ENCODE peak calls at places on chromosomes 1 and 21, in six cellular contexts. I is K562, N is GM12878, U is HCT116, Z is H1, D is HepG2. R is an unnamed sample. For H3K9me3, the result is how much of the 10 kb centered on the place peaks cover.

GRCh38 chr1:234775477-234776246 is 165.7 kb upstream of the IRF2BP2 start:
- DNase-seq in Z (no peak), D (no peak), N (no peak), U (no peak), I (no peak), R (no peak)

GRCh38 chr1:10378071-10378841 is 20.6 kb upstream of the PGD start:
- DNase-seq in Z (no peak), N (no peak), U (no peak), I (peak), D (no peak), R (no peak)

GRCh38 chr1:172399369-172400072 is 21.0 kb upstream of the C1orf105 start:
- DNase-seq in U (peak), D (peak), Z (no peak), I (peak), N (no peak), R (no peak)

GRCh38 chr1:60747321-60747720 is 335.0 kb upstream of the NFIA start:
- DNase-seq in D (no peak), Z (no peak), N (no peak), U (no peak), I (no peak), R (no peak)

GRCh38 chr1:1434131-1434811 is 1.2 kb upstream of the VWA1 start:
- DNase-seq in Z (no peak), U (no peak), N (no peak), D (peak), I (no peak), R (no peak)

GRCh38 chr1:62040450-62040849 is 154.2 kb upstream of the L1TD1 start:
- DNase-seq in Z (no peak), N (no peak), D (no peak), I (no peak), U (no peak), R (no peak)

GRCh38 chr1:33758698-33759097 is 105.2 kb upstream of the HMGB4 start:
- DNase-seq in N (no peak), Z (no peak), U (no peak), D (no peak), I (no peak), R (no peak)

GRCh38 chr1:210123924-210124589 is 108.5 kb upstream of the SERTAD4 start:
- DNase-seq in Z (no peak), U (no peak), N (no peak), D (no peak), I (no peak), R (no peak)

GRCh38 chr1:148264374-148265276 is 112.5 kb upstream of the NBPF11 start:
- DNase-seq in Z (peak), N (no peak), I (peak), U (peak), D (no peak), R (no peak)

GRCh38 chr1:6163191-6163972 is 16.7 kb downstream of the CHD5 start:
- DNase-seq in I (no peak), Z (no peak), U (no peak), D (no peak), N (no peak), R (no peak)
- H3K9me3 ChIP-seq in I (under half), Z (under half), U (under half), D (under half), N (under half), R (under half)

GRCh38 chr1:58964880-58965279 is 181.0 kb upstream of the JUN start:
- DNase-seq in D (peak), N (no peak), U (no peak), I (no peak), Z (no peak), R (no peak)
- TF ChIP-seq ZNF274 in D (no peak), N (no peak), U (no peak), I (no peak), Z (no peak), R (no peak)

GRCh38 chr1:143672983-143673382 is 298.8 kb downstream of the FAM72C start:
- DNase-seq in N (no peak), U (no peak), D (no peak), I (no peak), Z (no peak), R (no peak)
- H3K9me3 ChIP-seq in N (under half), U (under half), D (under half), I (under half), Z (under half), R (under half)

GRCh38 chr1:168470821-168471473 is 72.8 kb downstream of the XCL2 start:
- DNase-seq in D (peak), U (peak), Z (no peak), I (peak), N (no peak), R (no peak)
- TF ChIP-seq ZNF274 in D (no peak), U (no peak), Z (no peak), I (no peak), N (no peak), R (no peak)

GRCh38 chr21:7951854-7952519 is 2569.4 kb upstream of the TPTE start:
- DNase-seq in Z (no peak), D (no peak), N (no peak), I (no peak), U (no peak), R (no peak)
- H3K9me3 ChIP-seq in Z (half or more), D (under half), N (under half), I (under half), U (half or more), R (under half)

GRCh38 chr1:17009706-17010105 is 2.0 kb downstream of the ATP13A2 start:
- DNase-seq in I (peak), N (no peak), Z (no peak), D (peak), U (no peak), R (no peak)
- TF ChIP-seq ZNF274 in I (no peak), N (no peak), Z (no peak), D (no peak), U (no peak), R (no peak)

DNA sequence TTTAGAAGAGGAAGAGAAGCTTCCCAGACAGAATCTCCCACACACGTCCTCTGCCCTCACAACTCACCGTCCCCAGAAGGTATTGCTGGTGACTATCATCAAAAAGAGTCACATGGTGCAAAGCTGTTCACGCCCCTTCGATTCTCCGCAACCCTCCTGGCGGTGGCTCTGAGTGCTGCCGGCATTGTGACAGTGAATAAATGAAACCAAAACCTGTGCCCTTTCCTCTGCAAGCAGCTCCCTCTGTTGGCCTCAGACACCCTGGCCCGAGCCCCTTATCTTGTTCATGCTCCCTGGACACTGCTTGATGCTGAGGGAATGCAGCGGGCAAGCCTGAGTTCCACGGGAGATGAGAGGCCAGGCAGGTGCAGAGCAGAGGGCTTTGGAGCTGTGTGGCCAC is 510.3 kb downstream of the NPHP4 start:
- DNase-seq in N (no peak), I (peak), Z (peak), U (peak), D (no peak), R (no peak)
- H3K9me3 ChIP-seq in N (under half), I (under half), Z (under half), U (under half), D (under half), R (under half)

GRCh38 chr1:202135221-202135721 is 9.3 kb downstream of the ARL8A start:
- DNase-seq in Z (no peak), D (peak), N (no peak), U (peak), I (peak), R (peak)
- TF ChIP-seq ZNF274 in Z (no peak), D (no peak), N (no peak), U (no peak), I (no peak), R (no peak)

GRCh38 chr1:239222999-239223398 is 163.4 kb upstream of the CHRM3 start:
- DNase-seq in N (no peak), U (no peak), D (no peak), Z (no peak), I (no peak), R (no peak)
- H3K9me3 ChIP-seq in N (under half), U (under half), D (half or more), Z (under half), I (under half), R (under half)

GRCh38 chr1:225509376-225509707 is 81.5 kb upstream of the LBR start:
- DNase-seq in I (no peak), U (peak), Z (no peak), D (no peak), N (no peak), R (no peak)

GRCh38 chr1:225506727-225507126 is 78.9 kb upstream of the LBR start:
- DNase-seq in U (no peak), D (no peak), Z (no peak), N (no peak), I (no peak), R (no peak)

GRCh38 chr1:225511828-225512381 is 84.1 kb upstream of the LBR start:
- DNase-seq in D (no peak), Z (no peak), U (no peak), I (no peak), N (no peak), R (no peak)

GRCh38 chr1:225508538-225509375 is 80.9 kb upstream of the LBR start:
- DNase-seq in D (peak), I (peak), Z (peak), N (no peak), U (peak), R (peak)

GRCh38 chr1:225509770-225510169 is 81.9 kb upstream of the LBR start:
- DNase-seq in U (peak), Z (no peak), N (no peak), I (no peak), D (peak), R (no peak)
- TF ChIP-seq ZNF274 in U (no peak), Z (no peak), N (no peak), I (no peak), D (no peak), R (no peak)

R was measured in NT2/D1.